ENCODE peak calls at places on chromosomes 16 and 17, in six cellular contexts. K is transverse colon, Y is IMR-90, M is testis, G is suprapubic skin, I is breast epithelium. D is an unnamed sample.

GRCh38 chr16:89422527-89422904 is 67.8 kb downstream of the ANKRD11 start:
- DNase-seq in K (no peak), I (no peak), Y (peak), M (no peak), G (no peak), D (no peak)

GRCh38 chr16:26765087-26765486 is 301.6 kb upstream of the C16orf82 start:
- DNase-seq in M (no peak), I (no peak), K (no peak), G (no peak), Y (no peak), D (no peak)

GRCh38 chr16:84104231-84104630 is 12.5 kb downstream of the MBTPS1 start:
- DNase-seq in I (no peak), K (no peak), Y (no peak), M (no peak), G (no peak), D (no peak)

GRCh38 chr17:82100502-82101298 is 2.7 kb upstream of the FASN start:
- DNase-seq in Y (no peak), K (no peak), G (no peak), M (no peak), I (peak), D (peak)

GRCh38 chr17:76631821-76632565 is 11.6 kb downstream of the ST6GALNAC1 start:
- DNase-seq in K (peak), G (peak), M (no peak), I (no peak), Y (peak), D (no peak)

GRCh38 chr16:68539704-68540370 is 746 bp downstream of the ZFP90 start:
- DNase-seq in G (no peak), M (no peak), I (no peak), K (no peak), Y (no peak), D (no peak)

GRCh38 chr16:12095275-12096161 is 119.0 kb downstream of the SNX29 start:
- DNase-seq in M (peak), K (peak), G (no peak), Y (peak), I (peak), D (peak)

GRCh38 chr17:82830249-82830661 is 9.6 kb downstream of the ZNF750 start:
- DNase-seq in G (no peak), I (no peak), Y (peak), M (peak), K (no peak), D (peak)

GRCh38 chr16:67926181-67926742 is 5.4 kb downstream of the CTRL start:
- DNase-seq in G (no peak), Y (peak), I (peak), K (no peak), M (no peak), D (no peak)

GRCh38 chr17:75818326-75818885 is 25.8 kb downstream of the UNC13D start:
- DNase-seq in G (no peak), K (no peak), I (no peak), M (no peak), Y (no peak), D (no peak)

GRCh38 chr16:16982614-16983013 is 488.1 kb downstream of the XYLT1 start:
- DNase-seq in M (no peak), G (no peak), I (no peak), Y (no peak), K (no peak), D (no peak)

GRCh38 chr16:11360581-11360980 is 15.3 kb downstream of the RMI2 start:
- DNase-seq in M (no peak), I (no peak), G (no peak), Y (no peak), K (no peak), D (no peak)

GRCh38 chr17:68101992-68102758 is 66.6 kb downstream of the KPNA2 start:
- DNase-seq in K (peak), I (no peak), Y (no peak), G (no peak), M (peak), D (peak)

GRCh38 chr17:68868708-68869107 is 86.5 kb downstream of the ABCA8 start:
- DNase-seq in M (peak), I (no peak), K (no peak), G (no peak), Y (peak), D (no peak)

GRCh38 chr17:66123163-66123562 is 68.8 kb downstream of the CEP112 start:
- DNase-seq in G (no peak), I (no peak), Y (peak), M (no peak), K (no peak), D (no peak)

GRCh38 chr17:17792551-17793377 is 44.0 kb downstream of the SREBF1 start:
- DNase-seq in K (no peak), Y (peak), G (no peak), M (peak), I (no peak), D (peak)

GRCh38 chr17:12664894-12665262 is 812 bp upstream of the MYOCD start:
- DNase-seq in M (no peak), K (no peak), I (no peak), Y (no peak), G (no peak), D (no peak)

GRCh38 chr17:4072487-4073157 is 70.2 kb downstream of the ZZEF1 start:
- DNase-seq in M (no peak), G (no peak), K (no peak), I (no peak), Y (peak), D (no peak)
- H3K27ac ChIP-seq in M (no peak), G (no peak), K (peak), I (no peak), Y (peak), D (no peak)

DNA sequence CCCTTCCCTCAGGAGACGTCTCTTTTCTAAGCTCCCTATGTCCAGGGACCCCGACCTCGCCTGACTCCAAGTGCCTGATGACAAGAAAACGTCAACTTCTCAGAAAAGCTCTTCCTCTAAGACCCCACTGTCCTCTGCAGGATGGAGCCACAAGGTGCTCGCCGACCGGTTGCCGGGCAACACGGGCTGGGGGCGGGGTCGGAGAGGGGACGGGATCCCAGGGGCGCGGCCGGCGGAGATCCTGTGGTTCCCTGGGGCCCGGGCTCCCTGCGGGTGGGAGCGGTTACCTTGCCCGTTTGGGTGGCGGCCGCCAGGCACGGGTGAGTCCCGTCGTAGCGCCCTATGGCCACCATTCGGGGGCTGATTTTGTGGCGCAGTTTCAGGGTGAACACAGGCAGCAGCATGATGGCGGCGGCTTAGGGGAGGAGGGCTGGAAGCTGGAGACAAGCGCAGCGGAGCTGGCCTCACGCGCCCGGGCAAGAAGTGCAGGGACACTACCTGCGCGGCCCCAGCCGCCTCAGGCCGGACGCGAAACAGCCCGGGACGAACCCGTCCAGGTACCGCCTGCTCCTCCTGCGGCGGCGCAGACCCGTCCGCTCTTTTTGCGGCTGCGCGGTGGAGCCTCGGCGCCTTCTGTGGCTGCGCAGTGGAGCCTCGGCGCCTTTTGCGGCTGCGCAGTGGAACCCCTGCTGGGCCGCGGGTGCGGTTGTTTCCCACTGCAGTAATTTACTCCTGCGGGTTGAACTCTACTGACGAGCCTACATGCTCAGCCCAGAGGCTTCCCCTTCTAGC is at the start of gene BBS2:
- DNase-seq in G (peak), K (peak), Y (peak), M (peak), I (peak), D (peak)
- TF ChIP-seq POLR2A in G (no peak), K (peak), Y (no peak), M (no peak), I (peak), D (peak)

GRCh38 chr16:75614247-75614897 is 8.7 kb downstream of the ADAT1 start:
- DNase-seq in I (no peak), G (no peak), Y (peak), M (no peak), K (no peak), D (no peak)
- H3K27ac ChIP-seq in I (no peak), G (no peak), Y (no peak), M (no peak), K (no peak), D (no peak)

GRCh38 chr17:1716912-1717695 is 6.9 kb upstream of the TLCD2 start:
- DNase-seq in G (peak), M (peak), K (peak), Y (peak), I (peak), D (peak)
- TF ChIP-seq POLR2A in G (no peak), M (no peak), K (peak), Y (peak), I (no peak), D (peak)

GRCh38 chr16:85541181-85541580 is 71.9 kb upstream of the GSE1 start:
- DNase-seq in M (no peak), Y (no peak), G (no peak), I (no peak), K (no peak), D (no peak)
- H3K27ac ChIP-seq in M (no peak), Y (no peak), G (no peak), I (no peak), K (no peak), D (no peak)

DNA sequence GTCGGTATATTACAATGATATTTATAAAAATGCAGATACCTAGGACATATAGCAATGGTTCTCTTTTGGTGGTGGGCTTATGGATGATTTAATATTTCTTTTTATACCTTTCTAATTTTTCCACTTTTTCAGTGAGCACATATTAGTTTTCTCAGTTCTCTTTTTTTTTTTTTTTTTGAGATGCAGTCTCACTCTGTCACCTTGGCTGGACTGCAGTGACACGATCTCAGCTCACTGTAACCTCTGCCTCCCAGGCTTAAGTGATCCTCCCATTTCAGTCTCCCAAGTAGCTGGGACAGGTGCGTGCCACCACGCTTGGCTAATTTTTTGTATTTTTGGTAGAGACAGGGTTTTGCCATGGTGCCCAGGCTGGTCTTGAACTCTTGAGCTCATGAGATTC is 15.1 kb downstream of the MAP3K14 start:
- DNase-seq in K (no peak), I (no peak), Y (no peak), G (no peak), M (no peak), D (no peak)
- TF ChIP-seq POLR2A in K (no peak), I (no peak), Y (no peak), G (no peak), M (no peak), D (no peak)

GRCh38 chr16:72857841-72858594 is 189.9 kb downstream of the ZFHX3 start:
- DNase-seq in M (no peak), Y (no peak), K (no peak), G (no peak), I (no peak), D (no peak)

GRCh38 chr16:72858611-72859493 is 189.1 kb downstream of the ZFHX3 start:
- DNase-seq in K (no peak), I (no peak), M (no peak), Y (peak), G (no peak), D (no peak)

GRCh38 chr16:72862090-72862489 is 185.8 kb downstream of the ZFHX3 start:
- DNase-seq in I (no peak), G (no peak), K (no peak), M (no peak), Y (no peak), D (no peak)

GRCh38 chr16:72860726-72861562 is 187.0 kb downstream of the ZFHX3 start:
- DNase-seq in I (no peak), Y (no peak), M (no peak), K (no peak), G (no peak), D (no peak)

DNA sequence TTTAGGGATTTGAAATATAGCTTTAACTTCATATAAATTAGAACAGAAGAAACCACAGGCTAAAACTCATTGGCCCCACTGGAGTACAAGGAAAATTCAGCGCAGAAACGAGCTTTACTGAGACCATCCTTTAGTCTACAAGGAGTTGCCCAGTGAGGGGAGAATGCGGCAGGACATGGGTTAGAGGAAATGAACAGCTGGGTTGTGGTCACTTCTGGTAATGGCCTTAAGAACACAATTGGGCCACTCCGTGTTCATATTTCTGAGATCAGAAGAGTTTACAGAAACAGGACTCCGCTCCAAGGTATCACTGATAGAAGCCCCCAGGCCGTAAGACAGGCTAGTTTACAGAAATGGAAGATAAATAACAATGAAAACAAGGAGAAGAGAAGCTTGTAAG is 188.3 kb downstream of the ZFHX3 start:
- DNase-seq in Y (no peak), G (no peak), M (no peak), K (no peak), I (no peak), D (no peak)
- H3K27ac ChIP-seq in Y (no peak), G (no peak), M (no peak), K (peak), I (no peak), D (no peak)

GRCh38 chr16:85249830-85250455 is 137.7 kb upstream of the CIBAR2 start:
- DNase-seq in K (no peak), Y (no peak), I (no peak), G (no peak), M (no peak), D (no peak)
- TF ChIP-seq POLR2A in K (no peak), Y (no peak), I (no peak), G (no peak), M (no peak), D (no peak)

D was measured in ovary.